ENCODE peak calls at places on chromosomes 2 and 18, in six cellular contexts. N is PC-3, R is fibroblast of the aortic adventitia, Q is BJ, T is upper lobe of right lung, O is colonic mucosa. G is an unnamed sample.

GRCh38 chr2:157866202-157866601 is 9.9 kb downstream of the ACVR1 start:
- DNase-seq in T (no peak), Q (no peak), N (peak), O (no peak), R (peak), G (no peak)

GRCh38 chr18:63928331-63928730 is 20.6 kb downstream of the SERPINB10 start:
- DNase-seq in O (no peak), N (no peak), Q (no peak), R (no peak), T (no peak), G (no peak)

GRCh38 chr2:156323754-156324153 is 8.8 kb downstream of the NR4A2 start:
- DNase-seq in O (no peak), T (no peak), R (peak), Q (no peak), N (no peak), G (no peak)

GRCh38 chr2:118310016-118310877 is 222.0 kb downstream of the INSIG2 start:
- DNase-seq in Q (no peak), O (peak), N (no peak), R (peak), T (peak), G (peak)

GRCh38 chr2:1664698-1665097 is 79.6 kb downstream of the PXDN start:
- DNase-seq in O (peak), Q (no peak), R (no peak), N (no peak), T (no peak), G (no peak)

GRCh38 chr2:249538-250042 is 14.2 kb downstream of the SH3YL1 start:
- DNase-seq in T (no peak), O (no peak), Q (no peak), R (no peak), N (no peak), G (no peak)

GRCh38 chr2:174663572-174663971 is 66.0 kb upstream of the WIPF1 start:
- DNase-seq in O (no peak), Q (peak), N (no peak), T (no peak), R (peak), G (no peak)

GRCh38 chr18:79379931-79380815 is 15.6 kb upstream of the NFATC1 start:
- DNase-seq in T (peak), N (no peak), O (no peak), R (no peak), Q (no peak), G (no peak)

GRCh38 chr2:53654364-53654763 is 113.2 kb upstream of the CHAC2 start:
- DNase-seq in R (peak), N (no peak), T (no peak), O (no peak), Q (no peak), G (no peak)

GRCh38 chr2:8531481-8531880 is 150.4 kb upstream of the ID2 start:
- DNase-seq in Q (no peak), T (no peak), R (no peak), N (no peak), O (no peak), G (no peak)

GRCh38 chr2:54763636-54764291 is 40.3 kb downstream of the EML6 start:
- DNase-seq in O (peak), T (no peak), Q (no peak), R (no peak), N (no peak), G (no peak)

GRCh38 chr2:105287692-105288091 is 41.8 kb downstream of the TGFBRAP1 start:
- DNase-seq in Q (no peak), N (peak), O (peak), T (no peak), R (peak), G (no peak)

GRCh38 chr2:220504890-220505564 is 877.6 kb downstream of the SLC4A3 start:
- DNase-seq in R (peak), N (peak), O (peak), T (no peak), Q (no peak), G (no peak)

GRCh38 chr2:130890941-130891669 is 54.4 kb downstream of the ARHGEF4 start:
- DNase-seq in O (no peak), Q (no peak), T (no peak), N (peak), R (no peak), G (no peak)

GRCh38 chr18:7566587-7567486 is at the start of gene PTPRM:
- DNase-seq in O (peak), R (peak), Q (no peak), T (peak), N (peak), G (peak)
- TF ChIP-seq CTCF in O (no peak), R (peak), Q (no peak), T (no peak), N (no peak), G (no peak)

GRCh38 chr18:60663060-60663989 is 290.8 kb upstream of the MC4R start:
- DNase-seq in Q (no peak), T (no peak), N (peak), O (no peak), R (no peak), G (no peak)

GRCh38 chr18:60671022-60671421 is 298.4 kb upstream of the MC4R start:
- DNase-seq in T (no peak), N (no peak), Q (no peak), O (no peak), R (no peak), G (no peak)

GRCh38 chr18:60667016-60667415 is 294.4 kb upstream of the MC4R start:
- DNase-seq in Q (no peak), O (no peak), T (no peak), N (no peak), R (no peak), G (no peak)

GRCh38 chr18:60664736-60665135 is 292.2 kb upstream of the MC4R start:
- DNase-seq in R (no peak), T (no peak), N (no peak), Q (no peak), O (no peak), G (no peak)

GRCh38 chr18:60668583-60668982 is 296.0 kb upstream of the MC4R start:
- DNase-seq in R (no peak), O (no peak), T (no peak), Q (no peak), N (peak), G (no peak)
- TF ChIP-seq CTCF in R (no peak), O (no peak), T (no peak), Q (no peak), N (peak), G (no peak)

GRCh38 chr2:101111262-101111838 is 39.8 kb downstream of the TBC1D8 start:
- DNase-seq in O (no peak), N (peak), Q (no peak), T (no peak), R (no peak), G (no peak)
- TF ChIP-seq CTCF in O (no peak), N (no peak), Q (no peak), T (no peak), R (no peak), G (no peak)

GRCh38 chr2:170972508-170973224 is 43.6 kb downstream of the GORASP2 start:
- DNase-seq in T (no peak), Q (no peak), N (peak), R (peak), O (no peak), G (no peak)

GRCh38 chr2:170974304-170974993 is 45.4 kb downstream of the GORASP2 start:
- DNase-seq in T (no peak), Q (no peak), O (peak), R (peak), N (peak), G (no peak)

GRCh38 chr2:170975127-170975942 is 46.3 kb downstream of the GORASP2 start:
- DNase-seq in Q (no peak), T (no peak), R (no peak), O (no peak), N (no peak), G (no peak)

GRCh38 chr2:170973492-170974303 is 44.6 kb downstream of the GORASP2 start:
- DNase-seq in N (peak), T (peak), O (peak), R (peak), Q (no peak), G (peak)

GRCh38 chr2:170973225-170973491 is 44.1 kb downstream of the GORASP2 start:
- DNase-seq in N (no peak), Q (no peak), T (no peak), O (no peak), R (no peak), G (no peak)
- TF ChIP-seq CTCF in N (no peak), Q (no peak), T (no peak), O (no peak), R (no peak), G (no peak)

DNA sequence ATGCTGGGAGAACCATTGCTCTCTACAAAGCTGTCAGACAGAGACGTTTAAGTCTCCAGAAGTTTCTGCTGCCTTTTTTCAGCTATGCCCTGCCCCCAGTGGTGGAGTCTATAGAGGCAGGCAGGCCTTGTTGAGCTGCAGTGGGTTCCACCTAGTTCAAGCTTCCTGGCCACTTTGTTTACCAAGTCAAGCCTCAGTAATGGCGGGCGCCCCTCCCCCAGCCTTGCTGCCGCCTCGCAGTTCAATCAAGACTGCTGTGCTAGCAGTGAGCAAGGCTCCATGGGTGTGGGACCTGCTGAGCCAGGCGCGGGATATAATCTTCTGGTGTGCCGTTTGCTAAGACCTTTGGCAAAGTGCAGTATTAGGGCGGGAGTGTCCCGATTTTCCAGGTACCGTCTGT is 52.7 kb upstream of the SCYGR2 start:
- DNase-seq in Q (no peak), R (no peak), O (no peak), N (peak), T (no peak), G (no peak)
- TF ChIP-seq CTCF in Q (peak), R (peak), O (no peak), N (peak), T (peak), G (no peak)

DNA sequence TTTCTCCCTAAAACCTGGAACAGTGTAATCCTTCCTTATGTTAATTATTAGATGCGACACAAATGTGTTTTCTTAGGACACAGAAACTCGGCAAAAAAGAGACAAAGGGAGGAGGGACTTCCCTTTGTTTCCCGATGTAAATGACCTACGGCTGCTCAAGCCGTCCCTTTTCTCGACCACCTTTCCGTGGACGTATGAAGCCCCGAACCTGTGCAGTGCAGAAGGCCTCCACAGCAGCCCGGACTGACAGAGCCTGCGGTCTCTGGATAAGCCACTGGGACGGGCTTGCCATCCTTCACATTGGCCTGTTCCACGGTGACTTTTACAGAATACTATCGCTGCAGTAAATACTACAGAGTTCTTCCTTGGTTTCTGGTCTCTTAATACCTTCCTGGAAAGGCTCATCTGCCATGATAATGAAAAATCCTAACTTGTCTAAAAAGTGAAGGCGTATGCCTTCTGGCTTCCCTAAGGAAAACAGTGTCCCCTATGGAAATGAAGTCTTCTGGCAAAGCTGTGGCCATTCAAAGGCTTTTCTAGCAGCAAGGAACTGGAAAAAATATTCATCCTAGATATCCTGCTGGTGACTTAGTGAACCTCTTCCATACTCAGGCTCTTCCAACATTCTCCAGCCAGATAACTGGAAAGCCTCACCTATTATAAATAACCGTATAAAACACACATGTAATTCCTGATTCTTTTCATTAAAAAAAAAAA is 84.9 kb downstream of the RBMS1 start:
- DNase-seq in Q (no peak), R (peak), N (no peak), O (no peak), T (no peak), G (no peak)
- TF ChIP-seq CTCF in Q (no peak), R (peak), N (no peak), O (peak), T (no peak), G (no peak)

DNA sequence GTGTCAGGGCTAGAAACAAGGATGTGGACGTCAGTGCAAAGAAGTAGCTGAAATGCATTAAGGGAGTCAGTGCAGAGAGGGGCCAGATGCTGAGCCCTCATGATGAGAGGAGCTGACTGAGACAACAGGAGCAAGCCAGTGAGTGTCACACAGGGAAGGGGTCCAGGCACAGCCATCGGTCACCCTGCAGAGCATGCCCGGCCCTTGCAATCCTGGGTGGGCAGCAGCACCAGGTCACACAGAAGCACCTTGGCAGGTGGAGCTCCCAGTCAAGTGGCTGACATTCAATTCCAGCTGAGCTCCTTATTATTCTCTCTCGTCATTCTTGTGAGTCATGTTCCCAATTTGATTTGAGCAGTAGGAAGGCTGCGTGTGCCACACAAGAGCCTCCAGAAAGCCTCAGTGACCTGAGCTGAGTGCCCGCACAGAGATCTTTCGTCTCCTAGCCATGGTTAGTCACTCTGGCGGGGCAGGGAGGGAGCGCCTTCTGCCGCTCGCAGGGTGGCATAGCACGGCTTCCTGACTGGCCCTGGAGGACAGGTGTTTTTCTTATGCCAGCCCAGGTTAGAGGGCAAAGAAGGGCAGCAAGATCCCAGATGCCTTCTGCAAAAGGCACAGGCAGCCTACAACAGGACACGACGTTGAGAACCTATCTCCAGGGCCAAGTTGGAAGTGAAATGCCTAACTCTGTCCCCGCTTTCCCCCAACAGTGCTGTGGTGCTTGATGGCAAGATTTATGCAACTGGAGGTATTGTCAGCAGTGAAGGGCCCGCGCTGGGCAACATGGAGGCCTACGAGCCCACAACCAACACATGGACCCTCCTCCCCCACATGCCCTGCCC is 220.9 kb downstream of the ATAD2B start:
- DNase-seq in N (no peak), R (no peak), Q (no peak), O (no peak), T (no peak), G (no peak)
- TF ChIP-seq CTCF in N (no peak), R (no peak), Q (no peak), O (no peak), T (no peak), G (no peak)

GRCh38 chr2:189628817-189629552 is 32.3 kb upstream of the ASNSD1 start:
- DNase-seq in T (no peak), O (no peak), N (no peak), Q (no peak), R (no peak), G (no peak)
- TF ChIP-seq CTCF in T (no peak), O (no peak), N (no peak), Q (no peak), R (no peak), G (no peak)

G was measured in activated B cell treated with CpG ODN at 0.5 μM for 24 hours.